ENCODE peak calls at places on chromosomes 16 and 17, in seven cellular contexts. V, J, F, S, K, I and C are unnamed samples.

GRCh38 chr16:5451641-5452040 is 354.0 kb upstream of the EEF2KMT start:
- DNase-seq in I (no peak), F (no peak), J (no peak), V (no peak), K (no peak), S (no peak), C (no peak)

GRCh38 chr16:78228704-78229103 is 129.2 kb downstream of the WWOX start:
- DNase-seq in K (no peak), S (no peak), F (no peak), J (no peak), I (no peak), V (no peak), C (no peak)

GRCh38 chr16:58022601-58023371 is 2.8 kb upstream of the MMP15 start:
- DNase-seq in K (peak), I (peak), J (peak), V (peak), S (peak), F (peak), C (no peak)

GRCh38 chr16:55655709-55656694 is at the start of gene SLC6A2:
- DNase-seq in K (peak), F (no peak), I (no peak), S (no peak), V (peak), J (no peak), C (no peak)

GRCh38 chr17:41728056-41728455 is 6.4 kb downstream of the HAP1 start:
- DNase-seq in S (no peak), I (no peak), F (no peak), V (no peak), K (no peak), J (no peak), C (no peak)

GRCh38 chr17:70168979-70169706 is at the start of gene KCNJ2:
- DNase-seq in V (peak), J (no peak), I (peak), K (peak), F (peak), S (peak), C (peak)

GRCh38 chr17:33039874-33040273 is 48.2 kb downstream of the SPACA3 start:
- DNase-seq in K (peak), I (no peak), J (no peak), V (peak), F (no peak), S (no peak), C (no peak)

GRCh38 chr17:57859601-57860413 is 10.0 kb upstream of the MRPS23 start:
- DNase-seq in V (no peak), J (no peak), F (no peak), S (no peak), I (no peak), K (no peak), C (no peak)

GRCh38 chr16:57619606-57620315 is 8.7 kb upstream of the ADGRG1 start:
- DNase-seq in S (peak), V (no peak), J (peak), K (peak), F (peak), I (peak), C (no peak)

GRCh38 chr16:67445913-67446907 is 15.3 kb downstream of the HSD11B2 start:
- DNase-seq in V (no peak), I (no peak), K (no peak), S (no peak), F (no peak), J (no peak), C (no peak)

GRCh38 chr17:77330602-77331081 is 189.9 kb downstream of the SEC14L1 start:
- DNase-seq in J (peak), S (no peak), V (no peak), I (no peak), F (peak), K (no peak), C (peak)

GRCh38 chr17:31750578-31750977 is 108.5 kb downstream of the COPRS start:
- DNase-seq in J (no peak), I (no peak), K (no peak), F (no peak), S (no peak), V (no peak), C (no peak)

GRCh38 chr16:84881702-84882521 is 62.1 kb downstream of the CRISPLD2 start:
- DNase-seq in J (no peak), F (no peak), I (no peak), S (no peak), V (peak), K (peak), C (no peak)

GRCh38 chr16:72612271-72612670 is 435.7 kb downstream of the ZFHX3 start:
- DNase-seq in S (no peak), K (no peak), F (no peak), J (no peak), I (no peak), V (peak), C (no peak)

GRCh38 chr17:2693561-2694380 is 17.8 kb downstream of the CLUH start:
- DNase-seq in V (no peak), I (peak), J (peak), S (no peak), K (no peak), F (peak), C (peak)

GRCh38 chr16:83713597-83713996 is 94.2 kb upstream of the HSBP1 start:
- DNase-seq in V (no peak), F (no peak), K (no peak), J (no peak), I (no peak), S (peak), C (no peak)

GRCh38 chr17:73584987-73585386 is 59.3 kb downstream of the SDK2 start:
- DNase-seq in K (no peak), V (no peak), S (no peak), F (no peak), I (no peak), J (no peak), C (no peak)

GRCh38 chr17:73586921-73587680 is 57.1 kb downstream of the SDK2 start:
- DNase-seq in S (no peak), J (no peak), K (no peak), F (no peak), I (no peak), V (no peak), C (no peak)

GRCh38 chr17:73586153-73586906 is 57.9 kb downstream of the SDK2 start:
- DNase-seq in V (no peak), J (no peak), S (no peak), I (no peak), F (no peak), K (no peak), C (no peak)

GRCh38 chr17:73584049-73584448 is 60.2 kb downstream of the SDK2 start:
- DNase-seq in V (no peak), F (no peak), J (no peak), I (no peak), K (no peak), S (no peak), C (no peak)

DNA sequence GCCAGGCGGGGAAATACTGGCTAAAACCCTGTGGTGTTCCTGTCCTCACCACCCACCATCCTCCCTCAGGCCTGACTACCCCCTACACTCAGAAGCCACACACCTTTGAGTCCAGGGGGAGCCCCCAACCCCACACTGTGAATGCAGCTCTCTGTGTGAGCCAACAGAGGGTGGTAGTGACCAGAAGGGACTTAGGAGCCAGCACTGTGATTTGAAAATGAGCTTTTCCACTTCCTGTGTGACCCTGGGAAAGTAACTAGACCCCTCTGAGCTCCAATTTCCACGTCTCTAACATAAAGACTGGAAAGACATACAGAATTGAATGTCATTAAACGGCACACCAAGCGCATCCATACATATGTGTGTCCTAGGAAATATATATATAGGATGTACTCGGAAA is 58.7 kb downstream of the SDK2 start:
- DNase-seq in K (no peak), I (no peak), J (no peak), F (no peak), V (no peak), S (no peak), C (no peak)
- TF ChIP-seq CTCF in K (no peak), I (no peak), J (peak), F (no peak), V (no peak), S (no peak), C (no peak)

GRCh38 chr17:78840780-78841611 is at the start of gene USP36:
- DNase-seq in S (peak), V (peak), K (peak), I (peak), J (peak), F (peak), C (peak)
- TF ChIP-seq CTCF in S (no peak), V (no peak), K (no peak), I (no peak), J (no peak), F (peak), C (no peak)

GRCh38 chr16:29319726-29320125 is 86.8 kb downstream of the NPIPB11 start:
- DNase-seq in F (no peak), I (no peak), S (no peak), K (no peak), V (no peak), J (no peak), C (no peak)

GRCh38 chr16:29315916-29316517 is 90.5 kb downstream of the NPIPB11 start:
- DNase-seq in F (no peak), V (no peak), K (no peak), J (no peak), S (no peak), I (no peak), C (no peak)

GRCh38 chr16:29317269-29317668 is 89.2 kb downstream of the NPIPB11 start:
- DNase-seq in K (no peak), J (no peak), F (no peak), V (no peak), I (no peak), S (no peak), C (no peak)

GRCh38 chr16:29316673-29317237 is 89.8 kb downstream of the NPIPB11 start:
- DNase-seq in S (no peak), V (no peak), F (no peak), J (no peak), I (no peak), K (no peak), C (no peak)

DNA sequence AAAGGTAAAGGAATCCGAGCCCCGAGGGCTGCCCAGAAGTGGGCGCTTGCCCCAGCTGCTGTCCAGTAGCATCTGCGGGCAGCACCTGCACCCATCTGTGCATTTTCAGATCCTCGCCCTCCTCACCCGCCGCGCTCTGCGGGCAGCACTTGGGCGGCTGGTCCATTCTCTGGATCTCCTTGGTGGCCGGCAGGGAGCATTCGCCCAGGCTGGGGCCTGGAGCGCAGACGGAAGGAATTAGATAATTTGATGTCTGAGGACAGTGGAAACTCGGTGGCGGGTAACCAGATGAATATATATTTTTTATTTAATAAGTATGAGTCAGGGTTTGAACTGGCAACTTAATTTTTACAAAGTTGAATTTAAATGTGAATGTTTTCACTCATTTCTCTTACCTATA is 88.5 kb downstream of the NPIPB11 start:
- DNase-seq in I (no peak), K (no peak), S (no peak), F (no peak), V (no peak), J (no peak), C (no peak)
- TF ChIP-seq CTCF in I (no peak), K (no peak), S (peak), F (no peak), V (no peak), J (peak), C (no peak)

GRCh38 chr17:37358830-37359681 is 16.7 kb upstream of the C17orf78 start:
- DNase-seq in S (peak), I (peak), J (peak), K (peak), F (peak), V (peak), C (peak)
- TF ChIP-seq CTCF in S (peak), I (peak), J (peak), K (peak), F (peak), V (no peak), C (peak)

DNA sequence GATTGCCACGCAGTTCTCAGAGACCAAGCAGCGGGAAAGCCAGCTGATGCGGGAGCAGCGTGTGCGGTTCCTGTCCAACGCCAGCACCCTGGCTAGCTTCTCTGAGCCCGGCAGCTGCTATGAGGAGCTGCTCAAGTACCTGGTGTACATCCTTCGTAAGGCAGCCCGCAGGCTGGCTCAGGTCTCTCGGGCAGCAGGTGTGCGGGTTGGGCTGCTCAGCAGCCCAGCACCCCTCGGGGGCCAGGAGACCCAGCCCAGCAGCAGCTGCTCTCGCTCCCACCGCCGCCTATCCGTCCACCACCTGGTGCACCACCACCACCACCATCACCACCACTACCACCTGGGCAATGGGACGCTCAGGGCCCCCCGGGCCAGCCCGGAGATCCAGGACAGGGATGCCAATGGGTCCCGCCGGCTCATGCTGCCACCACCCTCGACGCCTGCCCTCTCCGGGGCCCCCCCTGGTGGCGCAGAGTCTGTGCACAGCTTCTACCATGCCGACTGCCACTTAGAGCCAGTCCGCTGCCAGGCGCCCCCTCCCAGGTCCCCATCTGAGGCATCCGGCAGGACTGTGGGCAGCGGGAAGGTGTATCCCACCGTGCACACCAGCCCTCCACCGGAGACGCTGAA is 15.2 kb downstream of the CACNA1G start:
- DNase-seq in S (no peak), V (no peak), J (no peak), K (no peak), I (no peak), F (no peak), C (no peak)
- TF ChIP-seq CTCF in S (no peak), V (no peak), J (no peak), K (no peak), I (no peak), F (no peak), C (no peak)

GRCh38 chr17:4511199-4511932 is 12.7 kb downstream of the SPNS2 start:
- DNase-seq in J (no peak), F (no peak), V (no peak), K (no peak), S (no peak), I (no peak), C (no peak)
- TF ChIP-seq CTCF in J (no peak), F (no peak), V (no peak), K (no peak), S (no peak), I (no peak), C (no peak)